ENCODE peak calls at places on chromosomes 5 and 9, in eight cellular contexts. V is esophagus squamous epithelium, I is fibroblast of pulmonary artery, U is WTC11, D is ureter, O is cerebellum, J is fibroblast of gingiva, Q is lung. K is an unnamed sample.

GRCh38 chr5:2009986-2010914 is 127.5 kb upstream of the IRX4 start:
- DNase-seq in V (no peak), I (no peak), U (no peak), D (no peak), O (no peak), J (no peak), Q (peak), K (no peak)

GRCh38 chr5:39169081-39169480 is 50.3 kb downstream of the FYB1 start:
- DNase-seq in V (no peak), I (peak), U (no peak), D (no peak), O (no peak), J (peak), Q (no peak), K (no peak)

GRCh38 chr9:27861887-27862286 is 288.6 kb upstream of the C9orf72 start:
- DNase-seq in V (no peak), I (peak), U (no peak), D (no peak), O (no peak), J (no peak), Q (no peak), K (no peak)

GRCh38 chr5:32627219-32627880 is 42.0 kb downstream of the SUB1 start:
- DNase-seq in V (no peak), I (no peak), U (no peak), D (no peak), O (no peak), J (no peak), Q (no peak), K (no peak)

GRCh38 chr9:7640205-7640604 is 159.4 kb downstream of the DMAC1 start:
- DNase-seq in V (no peak), I (no peak), U (no peak), D (no peak), O (no peak), J (no peak), Q (no peak), K (no peak)

GRCh38 chr5:122257000-122257399 is 55.0 kb upstream of the SNCAIP start:
- DNase-seq in V (no peak), I (no peak), U (no peak), D (no peak), O (no peak), J (no peak), Q (no peak), K (no peak)

GRCh38 chr5:158538506-158539074 is 561.1 kb downstream of the EBF1 start:
- DNase-seq in V (no peak), I (no peak), U (peak), D (no peak), O (no peak), J (no peak), Q (no peak), K (no peak)

GRCh38 chr9:132823370-132824144 is 54.5 kb downstream of the AK8 start:
- DNase-seq in V (no peak), I (no peak), U (no peak), D (no peak), O (no peak), J (no peak), Q (no peak), K (no peak)

GRCh38 chr5:62299600-62299999 is 6.4 kb upstream of the KIF2A start:
- DNase-seq in V (no peak), I (no peak), U (no peak), D (no peak), O (no peak), J (no peak), Q (no peak), K (no peak)

GRCh38 chr5:68193481-68194036 is 22.0 kb upstream of the PIK3R1 start:
- DNase-seq in V (no peak), I (peak), U (no peak), D (no peak), O (no peak), J (no peak), Q (no peak), K (no peak)

GRCh38 chr9:69136781-69137180 is 37.3 kb upstream of the TJP2 start:
- DNase-seq in V (no peak), I (no peak), U (no peak), D (no peak), O (no peak), J (no peak), Q (no peak), K (no peak)

GRCh38 chr5:127830157-127830556 is 127.0 kb downstream of the CCDC192 start:
- DNase-seq in V (no peak), I (peak), U (no peak), D (no peak), O (no peak), J (no peak), Q (no peak), K (no peak)

GRCh38 chr9:93366119-93366447 is 85.4 kb upstream of the FAM120A start:
- DNase-seq in V (no peak), I (no peak), U (no peak), D (no peak), O (no peak), J (no peak), Q (no peak), K (no peak)

GRCh38 chr5:88734191-88734640 is 148.8 kb downstream of the MEF2C start:
- DNase-seq in V (no peak), I (no peak), U (no peak), D (no peak), O (no peak), J (no peak), Q (no peak), K (no peak)

GRCh38 chr9:129964901-129965734 is 77.9 kb downstream of the FNBP1 start:
- DNase-seq in V (no peak), I (peak), U (no peak), D (no peak), O (no peak), J (peak), Q (no peak), K (no peak)

GRCh38 chr5:124104344-124104743 is 592.4 kb downstream of the CSNK1G3 start:
- DNase-seq in V (no peak), I (no peak), U (no peak), D (no peak), O (no peak), J (no peak), Q (no peak), K (no peak)

GRCh38 chr9:124776613-124776951 is 351 bp upstream of the OLFML2A start:
- DNase-seq in V (no peak), I (no peak), U (no peak), D (no peak), O (no peak), J (no peak), Q (no peak), K (no peak)